ENCODE peak calls at places on chromosomes 5 and 9, in five cellular contexts. Z is IMR-90, H is AG09309, F is breast epithelium, W is progenitor cell of endocrine pancreas. M is an unnamed sample.

GRCh38 chr5:163396941-163397340 is 40.5 kb upstream of the CCNG1 start:
- DNase-seq in F (no peak), Z (no peak), H (no peak), W (no peak), M (no peak)

GRCh38 chr5:172870261-172870806 is 36.3 kb downstream of the ERGIC1 start:
- DNase-seq in F (no peak), Z (peak), H (peak), W (no peak), M (no peak)

GRCh38 chr5:76689321-76690026 is 26.5 kb upstream of the F2R start:
- DNase-seq in W (no peak), Z (peak), F (no peak), H (peak), M (no peak)

GRCh38 chr5:17147225-17148120 is 70.0 kb upstream of the BASP1 start:
- DNase-seq in Z (peak), F (no peak), W (no peak), H (no peak), M (no peak)

GRCh38 chr5:137179203-137179602 is 319.9 kb downstream of the SPOCK1 start:
- DNase-seq in W (no peak), H (no peak), Z (no peak), F (no peak), M (no peak)

GRCh38 chr9:131436865-131437271 is 43.0 kb downstream of the PRRC2B start:
- DNase-seq in H (no peak), F (no peak), W (no peak), Z (no peak), M (no peak)

GRCh38 chr9:83219924-83220438 is 157.0 kb upstream of the RASEF start:
- DNase-seq in H (no peak), Z (no peak), W (no peak), F (no peak), M (no peak)

GRCh38 chr5:168592014-168592368 is 12.8 kb upstream of the PANK3 start:
- DNase-seq in F (peak), Z (peak), W (no peak), H (peak), M (no peak)

GRCh38 chr5:63131618-63132285 is 553.1 kb downstream of the LRRC70 start:
- DNase-seq in Z (peak), H (no peak), W (no peak), F (no peak), M (no peak)

GRCh38 chr9:124399323-124399962 is 15.8 kb downstream of the PSMB7 start:
- DNase-seq in H (no peak), Z (peak), F (no peak), W (no peak), M (peak)

GRCh38 chr9:131635285-131635684 is 90.0 kb downstream of the PRRT1B start:
- DNase-seq in Z (peak), W (peak), F (no peak), H (peak), M (no peak)

GRCh38 chr5:142532416-142533176 is 153.3 kb downstream of the FGF1 start:
- DNase-seq in F (no peak), H (no peak), Z (no peak), W (no peak), M (no peak)

GRCh38 chr9:105069285-105070065 is 141.5 kb upstream of the ABCA1 start:
- DNase-seq in H (no peak), Z (no peak), W (no peak), F (no peak), M (no peak)

GRCh38 chr5:115579747-115580173 is 22.5 kb downstream of the TICAM2 start:
- DNase-seq in F (no peak), W (no peak), H (no peak), Z (no peak), M (no peak)

GRCh38 chr9:79408200-79408599 is 163.6 kb upstream of the TLE4 start:
- DNase-seq in H (no peak), F (no peak), W (no peak), Z (peak), M (no peak)

GRCh38 chr9:124470726-124471125 is 20.5 kb downstream of the ADGRD2 start:
- DNase-seq in H (no peak), Z (no peak), F (no peak), W (no peak), M (no peak)

GRCh38 chr5:149466457-149466972 is 84.7 kb downstream of the CSNK1A1 start:
- DNase-seq in F (no peak), Z (peak), H (no peak), W (no peak), M (no peak)

GRCh38 chr9:129523953-129524847 is 96.7 kb downstream of the C9orf50 start:
- DNase-seq in F (no peak), H (no peak), Z (no peak), W (no peak), M (no peak)

GRCh38 chr5:76331139-76331538 is 71.9 kb upstream of the IQGAP2 start:
- DNase-seq in F (no peak), H (no peak), W (no peak), Z (no peak), M (no peak)

GRCh38 chr9:82332018-82332773 is 343.6 kb downstream of the SPATA31D1 start:
- DNase-seq in Z (peak), H (peak), W (no peak), F (no peak), M (no peak)

GRCh38 chr9:107243757-107244156 is 39.3 kb upstream of the RAD23B start:
- DNase-seq in F (no peak), H (no peak), Z (peak), W (no peak), M (no peak)

GRCh38 chr9:97751510-97751909 is 54.4 kb upstream of the XPA start:
- DNase-seq in F (no peak), H (no peak), W (no peak), Z (no peak), M (no peak)

GRCh38 chr9:38142201-38142600 is 73.2 kb upstream of the SHB start:
- DNase-seq in Z (peak), W (no peak), H (no peak), F (no peak), M (no peak)

GRCh38 chr5:134436523-134437339 is 25.1 kb upstream of the CDKN2AIPNL start:
- DNase-seq in H (peak), F (peak), Z (peak), W (no peak), M (peak)

GRCh38 chr9:34430843-34431437 is 27.4 kb downstream of the FAM219A start:
- DNase-seq in F (no peak), H (no peak), W (peak), Z (peak), M (peak)

GRCh38 chr5:168287362-168287761 is 4.1 kb upstream of the WWC1 start:
- DNase-seq in H (no peak), F (no peak), W (no peak), Z (no peak), M (no peak)

GRCh38 chr5:57575839-57576238 is 93.2 kb upstream of the ACTBL2 start:
- DNase-seq in F (no peak), Z (no peak), H (no peak), W (no peak), M (no peak)

GRCh38 chr9:36045610-36046009 is 8.9 kb downstream of the RECK start:
- DNase-seq in Z (no peak), F (no peak), W (no peak), H (no peak), M (no peak)

GRCh38 chr5:89071101-89071940 is 188.3 kb upstream of the MEF2C start:
- DNase-seq in W (no peak), H (no peak), Z (no peak), F (no peak), M (no peak)

GRCh38 chr9:110133608-110134214 is 74.2 kb downstream of the C9orf152 start:
- DNase-seq in W (no peak), Z (peak), H (no peak), F (no peak), M (no peak)

GRCh38 chr5:18466731-18467130 is 832.5 kb downstream of the TAF11L14 start:
- DNase-seq in H (no peak), W (no peak), Z (no peak), F (no peak), M (no peak)

DNA sequence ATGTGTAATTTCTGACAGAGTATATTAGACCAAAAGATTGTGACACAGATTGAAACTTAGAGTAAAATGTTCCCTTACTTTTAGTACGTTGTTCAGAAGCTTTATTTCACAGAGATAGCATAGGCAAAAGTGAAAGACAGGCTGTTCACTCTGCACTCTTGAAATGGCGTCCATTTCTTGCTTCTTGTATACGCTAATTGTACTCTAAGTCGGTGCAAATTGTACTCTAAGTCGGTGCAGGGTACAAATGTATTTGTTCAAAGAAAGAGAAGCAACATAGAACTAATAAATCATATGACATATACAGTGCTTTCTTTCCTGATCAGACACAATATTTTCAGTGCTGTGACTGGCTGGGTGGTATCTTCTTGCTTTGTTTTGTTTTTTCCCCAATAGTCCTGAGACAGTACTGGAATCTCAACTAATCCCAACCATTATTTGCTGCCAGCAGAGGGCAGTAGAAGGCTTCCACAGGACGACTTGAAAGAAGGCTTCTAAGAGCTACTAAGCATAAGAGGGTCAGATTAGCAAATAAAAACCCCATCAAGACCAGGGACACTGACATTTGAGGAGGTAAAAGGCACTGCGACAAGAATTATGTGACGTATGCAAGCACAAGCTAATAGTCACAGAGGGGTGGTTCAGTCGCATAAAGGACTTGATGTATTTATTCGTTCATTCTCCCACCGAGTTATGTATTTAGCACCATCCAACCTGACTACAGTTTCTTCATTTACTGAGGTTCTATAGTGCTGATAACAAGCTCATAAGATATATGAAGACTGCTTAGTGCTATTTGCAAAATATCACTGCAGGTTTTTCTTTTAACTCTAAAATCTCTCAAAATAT is 831.8 kb downstream of the TAF11L14 start:
- DNase-seq in F (no peak), H (no peak), W (peak), Z (peak), M (peak)
- TF ChIP-seq CTCF in F (peak), H (peak), W (peak), Z (peak), M (peak)

DNA sequence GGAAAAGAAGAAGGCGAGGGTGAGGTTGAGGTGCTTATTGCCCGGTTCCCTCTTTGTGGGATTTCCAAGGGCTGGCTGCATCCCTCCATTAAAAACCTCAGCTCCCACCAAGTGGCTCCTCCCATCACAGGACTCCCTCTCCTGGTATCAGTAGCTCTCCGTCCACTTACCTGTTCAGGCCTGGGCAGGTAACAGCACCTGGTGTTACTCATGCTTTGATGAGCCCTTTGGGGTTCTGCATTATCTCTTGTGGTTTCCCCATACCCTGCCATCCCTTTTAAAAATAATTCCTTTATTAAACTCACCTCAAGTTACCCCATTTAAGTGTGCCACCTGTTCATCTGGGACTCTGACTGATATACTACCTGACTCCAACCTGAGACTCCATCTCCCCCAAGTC is 17.5 kb upstream of the TGFBR1 start:
- DNase-seq in W (no peak), F (no peak), Z (no peak), H (no peak), M (no peak)
- TF ChIP-seq CTCF in W (no peak), F (no peak), Z (no peak), H (no peak), M (no peak)

GRCh38 chr5:107654827-107655226 is 15.9 kb downstream of the EFNA5 start:
- DNase-seq in F (no peak), W (no peak), H (no peak), Z (no peak), M (no peak)

GRCh38 chr5:107652839-107653607 is 17.7 kb downstream of the EFNA5 start:
- DNase-seq in H (no peak), W (no peak), Z (no peak), F (no peak), M (peak)

GRCh38 chr5:107653685-107654084 is 17.1 kb downstream of the EFNA5 start:
- DNase-seq in W (no peak), H (no peak), Z (no peak), F (no peak), M (no peak)

GRCh38 chr5:107655836-107656235 is 14.9 kb downstream of the EFNA5 start:
- DNase-seq in H (no peak), F (no peak), W (no peak), Z (no peak), M (no peak)

DNA sequence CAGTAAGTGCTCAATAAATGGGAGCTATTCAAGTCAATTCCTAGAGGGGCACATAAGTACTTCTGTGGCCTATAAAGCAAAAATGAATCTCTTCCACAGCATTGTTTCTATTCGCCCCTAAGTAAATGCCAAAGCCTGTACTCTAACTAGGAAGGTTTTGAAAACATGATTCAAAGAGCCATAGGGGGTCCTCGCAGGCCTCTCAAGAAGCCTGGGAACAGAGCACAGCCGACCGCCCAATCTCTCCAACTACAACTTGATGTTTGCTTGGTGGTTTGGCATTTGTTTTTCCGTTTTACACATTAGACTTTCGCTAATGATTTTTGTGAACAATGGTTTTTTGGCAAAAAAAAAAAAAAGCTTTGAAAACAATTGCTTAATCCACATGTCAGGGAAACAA is 19.4 kb downstream of the EFNA5 start:
- DNase-seq in Z (no peak), W (no peak), F (no peak), H (no peak), M (no peak)
- TF ChIP-seq CTCF in Z (no peak), W (no peak), F (no peak), H (no peak), M (no peak)

GRCh38 chr9:133188006-133188842 is 20.8 kb downstream of the OBP2B start:
- DNase-seq in Z (no peak), W (peak), F (no peak), H (no peak), M (peak)
- TF ChIP-seq CTCF in Z (no peak), W (peak), F (no peak), H (peak), M (peak)

DNA sequence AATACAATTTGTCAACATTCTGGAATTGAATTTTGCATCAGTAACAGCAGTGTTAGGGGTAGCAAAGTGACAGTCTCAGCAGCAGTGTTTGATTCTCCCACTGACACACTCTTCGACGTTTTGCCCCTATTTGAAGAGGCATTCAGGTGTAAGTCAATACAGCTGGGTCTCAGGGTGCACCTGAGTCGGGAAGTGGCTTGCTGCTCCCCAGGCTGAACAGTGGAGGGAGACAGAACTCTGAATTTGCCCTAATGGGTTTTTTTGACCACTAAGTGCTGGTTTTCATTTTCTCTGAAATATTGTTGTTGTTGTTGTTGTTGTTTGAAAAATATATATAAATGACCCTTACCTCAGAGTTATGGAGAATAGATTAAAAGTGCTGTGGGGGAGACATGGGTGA is 223.2 kb downstream of the TLR4 start:
- DNase-seq in W (no peak), F (no peak), H (no peak), Z (no peak), M (no peak)
- TF ChIP-seq CTCF in W (peak), F (no peak), H (no peak), Z (no peak), M (no peak)

GRCh38 chr5:113060410-113061025 is 83.9 kb downstream of the DCP2 start:
- DNase-seq in H (no peak), F (no peak), W (no peak), Z (no peak), M (no peak)

GRCh38 chr5:113058706-113059226 is 82.2 kb downstream of the DCP2 start:
- DNase-seq in F (no peak), Z (no peak), W (no peak), H (no peak), M (no peak)

GRCh38 chr5:113058269-113058668 is 81.7 kb downstream of the DCP2 start:
- DNase-seq in H (no peak), F (no peak), W (no peak), Z (no peak), M (no peak)

GRCh38 chr5:113057437-113058052 is 80.9 kb downstream of the DCP2 start:
- DNase-seq in F (no peak), W (no peak), Z (no peak), H (no peak), M (no peak)

GRCh38 chr5:113059232-113059805 is 82.7 kb downstream of the DCP2 start:
- DNase-seq in F (no peak), H (no peak), W (no peak), Z (peak), M (peak)
- TF ChIP-seq CTCF in F (no peak), H (no peak), W (no peak), Z (no peak), M (no peak)

DNA sequence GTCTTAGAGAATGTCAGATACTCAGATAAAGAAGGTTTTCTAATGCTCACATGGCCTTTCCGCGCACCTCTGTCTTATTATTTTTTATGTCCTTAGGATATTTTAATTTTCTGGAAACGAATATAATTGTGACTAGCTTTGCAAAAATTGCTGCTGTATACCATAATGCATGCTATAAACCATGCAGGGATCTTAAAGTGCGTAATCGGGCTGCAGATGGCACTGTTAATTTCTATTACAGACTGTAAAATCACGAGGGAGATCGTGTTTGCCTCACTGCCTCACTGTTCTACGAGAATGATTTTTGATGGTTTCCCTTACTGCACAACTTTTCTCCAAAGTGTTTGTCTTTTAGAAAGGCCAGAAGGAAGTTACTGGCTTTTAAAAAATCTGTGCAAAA is 356.1 kb downstream of the TUSC1 start:
- DNase-seq in F (no peak), W (no peak), Z (no peak), H (no peak), M (no peak)
- TF ChIP-seq CTCF in F (no peak), W (no peak), Z (no peak), H (no peak), M (no peak)

GRCh38 chr9:95769909-95770433 is 105.5 kb upstream of the ERCC6L2 start:
- DNase-seq in W (no peak), H (no peak), Z (no peak), F (no peak), M (no peak)

GRCh38 chr9:95773061-95773433 is 102.4 kb upstream of the ERCC6L2 start:
- DNase-seq in F (no peak), Z (peak), H (peak), W (no peak), M (no peak)

GRCh38 chr9:95770653-95771131 is 104.8 kb upstream of the ERCC6L2 start:
- DNase-seq in W (no peak), H (no peak), Z (no peak), F (no peak), M (peak)

GRCh38 chr9:95771556-95772280 is 103.8 kb upstream of the ERCC6L2 start:
- DNase-seq in W (no peak), F (no peak), H (no peak), Z (peak), M (no peak)

DNA sequence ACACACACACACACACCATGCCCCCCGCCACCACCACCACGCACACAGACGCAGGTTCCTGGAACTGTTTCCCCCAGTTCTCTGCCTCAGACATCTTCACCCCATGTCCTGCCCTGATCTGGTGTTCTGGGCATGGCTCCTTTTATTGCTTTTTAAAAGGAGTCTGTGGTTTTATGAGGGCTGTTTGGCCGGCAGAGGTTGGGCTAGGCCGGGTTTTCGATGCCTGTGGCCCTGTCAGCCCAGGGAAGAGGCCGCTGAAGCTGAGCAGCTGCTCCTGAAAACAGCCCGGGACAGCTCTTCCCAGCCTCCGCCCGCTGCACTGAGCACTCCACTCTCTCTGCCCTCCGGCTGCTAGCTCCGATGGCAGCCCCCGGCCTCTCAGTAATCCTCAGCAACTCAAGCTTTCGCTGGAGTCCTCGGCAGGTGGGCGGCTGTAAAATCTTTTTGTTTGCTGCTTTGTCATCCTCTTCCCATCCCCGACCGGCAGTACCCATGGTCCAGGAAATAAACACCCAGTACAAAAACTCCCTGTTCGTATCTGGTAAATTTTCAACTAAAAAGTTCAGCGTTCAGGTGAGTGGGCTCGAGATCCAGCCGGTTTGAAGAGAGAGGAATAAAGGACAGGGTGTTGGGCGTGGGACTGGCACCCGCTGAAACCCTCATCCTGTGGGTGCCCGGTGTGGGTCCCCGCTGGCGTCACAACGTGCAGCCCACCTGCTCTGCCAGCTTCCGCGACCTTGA is 103.0 kb upstream of the ERCC6L2 start:
- DNase-seq in Z (peak), H (peak), W (no peak), F (no peak), M (peak)
- TF ChIP-seq CTCF in Z (no peak), H (peak), W (no peak), F (no peak), M (no peak)